ENCODE peak calls at places on chromosomes 7 and 10, in seven cellular contexts. G is caudate nucleus; Y is astrocyte of the spinal cord; B is NCI-H1092 treated with DMSO at 0.1 percent for 48 hours; K is Peyer's patch; O is stimulated activated CD8-positive, alpha-beta memory T cell treated with anti-CD3 and anti-CD28 coated beads, Interleukin-4, amount 100 ng/mL, for 48 hours; J is NCI-H226. M is an unnamed sample.
A peak's percentile ranks its signal among the peaks of the same experiment; 100 is the strongest.

GRCh38 chr10:86663576-86664369 is 4.5 kb upstream of the LDB3 start:
- DNase-seq in G (no peak), Y (no peak), B (no peak), K (no peak), O (no peak), J (no peak), M (no peak)

GRCh38 chr10:116155191-116155590 is 117.8 kb downstream of the GFRA1 start:
- DNase-seq in G (no peak), Y (no peak), B (no peak), K (no peak), O (no peak), J (no peak), M (no peak)

GRCh38 chr7:149261321-149261828 is 621 bp upstream of the ZNF783 start:
- DNase-seq in G (no peak), Y (peak; percentile 62), B (no peak), K (peak; percentile 20), O (peak; percentile 65), J (peak; percentile 77), M (no peak)

GRCh38 chr10:71735709-71736569 is 16.4 kb upstream of the C10orf105 start:
- DNase-seq in G (no peak), Y (no peak), B (no peak), K (peak; percentile 78), O (peak; percentile 77), J (no peak), M (no peak)

GRCh38 chr7:5564894-5565293 is 141.3 kb upstream of the TNRC18 start:
- DNase-seq in G (no peak), Y (no peak), B (no peak), K (no peak), O (no peak), J (no peak), M (peak; percentile 20)

GRCh38 chr10:95242581-95243317 is 48.1 kb downstream of the PDLIM1 start:
- DNase-seq in G (no peak), Y (peak; percentile 67), B (peak; percentile 44), K (no peak), O (no peak), J (peak; percentile 38), M (peak; percentile 13)

GRCh38 chr7:135690566-135690965 is 28.3 kb downstream of the STMP1 start:
- DNase-seq in G (no peak), Y (peak; percentile 75), B (no peak), K (no peak), O (no peak), J (peak; percentile 67), M (no peak)

GRCh38 chr10:124708246-124708779 is 35.9 kb downstream of the FAM53B start:
- DNase-seq in G (no peak), Y (no peak), B (peak; percentile 86), K (no peak), O (no peak), J (no peak), M (no peak)

GRCh38 chr10:11986593-11987216 is 55.9 kb downstream of the UPF2 start:
- DNase-seq in G (peak; percentile 47), Y (peak; percentile 83), B (peak; percentile 40), K (peak; percentile 82), O (peak; percentile 85), J (peak; percentile 44), M (peak; percentile 30)

GRCh38 chr10:5447611-5448071 is 35.3 kb downstream of the NET1 start:
- DNase-seq in G (no peak), Y (no peak), B (no peak), K (no peak), O (no peak), J (no peak), M (no peak)

GRCh38 chr10:63365976-63366765 is 99.6 kb downstream of the JMJD1C start:
- DNase-seq in G (no peak), Y (peak; percentile 60), B (no peak), K (no peak), O (no peak), J (no peak), M (no peak)

GRCh38 chr7:105141068-105141467 is 127.1 kb downstream of the KMT2E start:
- DNase-seq in G (no peak), Y (peak; percentile 45), B (peak; percentile 14), K (no peak), O (no peak), J (no peak), M (no peak)

GRCh38 chr7:40506158-40506557 is 371.4 kb downstream of the SUGCT start:
- DNase-seq in G (no peak), Y (peak; percentile 17), B (no peak), K (no peak), O (no peak), J (no peak), M (no peak)

GRCh38 chr7:157712666-157713235 is 375.9 kb downstream of the DNAJB6 start:
- DNase-seq in G (no peak), Y (no peak), B (no peak), K (no peak), O (no peak), J (no peak), M (no peak)

GRCh38 chr7:73707045-73707631 is 12.3 kb downstream of the STX1A start:
- DNase-seq in G (no peak), Y (peak; percentile 51), B (peak; percentile 78), K (peak; percentile 46), O (no peak), J (no peak), M (peak; percentile 33)

GRCh38 chr10:22693371-22693784 is 21.0 kb downstream of the PIP4K2A start:
- DNase-seq in G (no peak), Y (peak; percentile 69), B (no peak), K (no peak), O (peak; percentile 49), J (no peak), M (no peak)

GRCh38 chr10:96359616-96360015 is 814 bp upstream of the OPALIN start:
- DNase-seq in G (no peak), Y (no peak), B (no peak), K (no peak), O (no peak), J (no peak), M (no peak)

GRCh38 chr7:116403265-116403664 is 96.3 kb upstream of the CAV2 start:
- DNase-seq in G (no peak), Y (no peak), B (peak; percentile 8), K (no peak), O (no peak), J (no peak), M (no peak)

GRCh38 chr10:29254123-29255046 is 34.5 kb upstream of the LYZL1 start:
- DNase-seq in G (no peak), Y (no peak), B (no peak), K (no peak), O (no peak), J (peak; percentile 4), M (no peak)

GRCh38 chr7:47807756-47808155 is 140.5 kb downstream of the PKD1L1 start:
- DNase-seq in G (no peak), Y (no peak), B (no peak), K (peak; percentile 33), O (no peak), J (no peak), M (no peak)

GRCh38 chr10:6009159-6009558 is 31.8 kb upstream of the IL15RA start:
- DNase-seq in G (no peak), Y (no peak), B (no peak), K (no peak), O (no peak), J (peak; percentile 73), M (no peak)

GRCh38 chr7:139734395-139734794 is 43.4 kb downstream of the HIPK2 start:
- DNase-seq in G (no peak), Y (peak; percentile 99), B (no peak), K (peak; percentile 17), O (no peak), J (peak; percentile 69), M (no peak)

GRCh38 chr10:76547352-76547972 is 1090.1 kb downstream of the KCNMA1 start:
- DNase-seq in G (peak; percentile 48), Y (peak; percentile 80), B (peak; percentile 77), K (peak; percentile 42), O (peak; percentile 77), J (peak; percentile 41), M (peak; percentile 59)

GRCh38 chr7:158431055-158431940 is 156.3 kb downstream of the PTPRN2 start:
- DNase-seq in G (no peak), Y (no peak), B (no peak), K (no peak), O (no peak), J (no peak), M (no peak)

GRCh38 chr10:128203028-128203427 is 76.8 kb upstream of the MKI67 start:
- DNase-seq in G (no peak), Y (no peak), B (no peak), K (no peak), O (no peak), J (no peak), M (no peak)

GRCh38 chr10:121135512-121135911 is 284.4 kb downstream of the WDR11 start:
- DNase-seq in G (no peak), Y (no peak), B (no peak), K (no peak), O (no peak), J (no peak), M (no peak)

GRCh38 chr7:114901771-114902170 is 20.1 kb upstream of the MDFIC start:
- DNase-seq in G (no peak), Y (peak; percentile 48), B (no peak), K (no peak), O (no peak), J (peak; percentile 76), M (no peak)

GRCh38 chr10:3848768-3849643 is 64.0 kb upstream of the KLF6 start:
- DNase-seq in G (no peak), Y (peak; percentile 77), B (no peak), K (no peak), O (peak; percentile 35), J (no peak), M (no peak)

GRCh38 chr7:102012941-102013461 is 195.6 kb downstream of the CUX1 start:
- DNase-seq in G (no peak), Y (peak; percentile 31), B (no peak), K (no peak), O (no peak), J (peak; percentile 90), M (no peak)

GRCh38 chr10:6218692-6219493 is 16.2 kb downstream of the PFKFB3 start:
- DNase-seq in G (no peak), Y (peak; percentile 89), B (no peak), K (no peak), O (no peak), J (no peak), M (no peak)